ENCODE peak calls at places on chromosomes 1 and 21, in seven cellular contexts. U is WERI-Rb-1, K is lower lobe of right lung, E is spleen, N is cardiac muscle cell, X is astrocyte of the spinal cord, R is GM12865. G is an unnamed sample.

GRCh38 chr1:223034270-223034798 is 108.7 kb downstream of the TLR5 start:
- DNase-seq in E (no peak), X (no peak), U (no peak), N (no peak), R (no peak), K (no peak), G (no peak)

GRCh38 chr1:236762410-236762809 is 32.7 kb upstream of the MTR start:
- DNase-seq in K (no peak), E (no peak), R (no peak), N (no peak), U (no peak), X (no peak), G (no peak)

GRCh38 chr1:204937901-204938300 is 67.2 kb downstream of the NFASC start:
- DNase-seq in U (no peak), N (no peak), R (no peak), X (no peak), E (no peak), K (no peak), G (no peak)

GRCh38 chr1:200704991-200705390 is 33.7 kb upstream of the CAMSAP2 start:
- DNase-seq in U (no peak), K (no peak), X (no peak), E (no peak), N (no peak), R (no peak), G (no peak)

GRCh38 chr1:29282924-29283803 is 46.8 kb downstream of the PTPRU start:
- DNase-seq in R (peak), K (no peak), E (no peak), N (peak), U (peak), X (peak), G (peak)

GRCh38 chr1:230425252-230426061 is 675 bp downstream of the PGBD5 start:
- DNase-seq in R (no peak), E (no peak), X (no peak), U (peak), N (peak), K (peak), G (no peak)

GRCh38 chr1:55848906-55849305 is 633.7 kb upstream of the USP24 start:
- DNase-seq in E (no peak), N (no peak), R (no peak), U (no peak), X (no peak), K (no peak), G (peak)

GRCh38 chr1:203692565-203693470 is 66.2 kb downstream of the ATP2B4 start:
- DNase-seq in X (peak), E (no peak), U (peak), R (no peak), N (peak), K (peak), G (peak)

GRCh38 chr1:156786640-156787039 is 19.3 kb downstream of the PRCC start:
- DNase-seq in N (no peak), R (no peak), E (no peak), U (no peak), X (no peak), K (no peak), G (no peak)

GRCh38 chr1:234956821-234957329 is 171.8 kb downstream of the TOMM20 start:
- DNase-seq in X (no peak), K (no peak), N (no peak), E (no peak), U (peak), R (no peak), G (no peak)

GRCh38 chr1:230282157-230282556 is 144.0 kb downstream of the PGBD5 start:
- DNase-seq in R (no peak), K (peak), E (peak), U (peak), N (no peak), X (no peak), G (no peak)

GRCh38 chr1:186094170-186094569 is 280.9 kb downstream of the TPR start:
- DNase-seq in X (peak), E (no peak), K (no peak), R (no peak), U (no peak), N (no peak), G (peak)

GRCh38 chr1:179129702-179130473 is 48.0 kb downstream of the TOR3A start:
- DNase-seq in E (no peak), X (peak), K (no peak), N (no peak), R (peak), U (no peak), G (peak)

GRCh38 chr1:182588460-182589396 is at the start of gene RNASEL:
- DNase-seq in R (peak), K (peak), N (peak), E (peak), U (peak), X (peak), G (peak)

GRCh38 chr1:27993241-27993640 is 33.5 kb downstream of the XKR8 start:
- DNase-seq in U (no peak), R (no peak), N (no peak), K (no peak), X (no peak), E (no peak), G (no peak)

GRCh38 chr1:154733621-154734020 is 125.6 kb upstream of the ADAR start:
- DNase-seq in X (no peak), R (no peak), K (no peak), N (no peak), U (no peak), E (no peak), G (no peak)

GRCh38 chr1:181936768-181937581 is 124.5 kb downstream of the ZNF648 start:
- DNase-seq in U (peak), N (peak), X (no peak), E (no peak), K (peak), R (peak), G (peak)

GRCh38 chr21:37219766-37220432 is 47.2 kb downstream of the VPS26C start:
- DNase-seq in R (no peak), E (no peak), U (no peak), K (no peak), N (no peak), X (no peak), G (peak)

GRCh38 chr1:231806623-231807470 is 180.3 kb downstream of the DISC1 start:
- DNase-seq in K (peak), N (peak), E (peak), R (peak), U (peak), X (no peak), G (peak)

GRCh38 chr1:157292302-157292701 is 154.1 kb upstream of the ETV3 start:
- DNase-seq in K (no peak), R (no peak), E (no peak), X (no peak), N (no peak), U (no peak), G (no peak)

GRCh38 chr1:167412920-167413319 is 105.4 kb downstream of the CD247 start:
- DNase-seq in N (no peak), X (no peak), U (no peak), R (no peak), E (no peak), K (no peak), G (no peak)

GRCh38 chr1:161020573-161021167 is at the start of gene F11R:
- DNase-seq in X (no peak), N (peak), E (peak), K (peak), R (peak), U (peak), G (peak)

GRCh38 chr1:9110669-9111356 is 18.1 kb downstream of the GPR157 start:
- DNase-seq in E (peak), N (peak), K (peak), R (peak), X (peak), U (peak), G (peak)

GRCh38 chr1:31027693-31028526 is 37.6 kb downstream of the PUM1 start:
- DNase-seq in N (peak), U (no peak), X (no peak), R (peak), E (no peak), K (no peak), G (no peak)

GRCh38 chr1:36973056-36973455 is 61.3 kb downstream of the GRIK3 start:
- DNase-seq in E (no peak), R (no peak), N (no peak), X (no peak), K (no peak), U (no peak), G (no peak)

GRCh38 chr1:186812560-186812959 is 16.2 kb upstream of the PLA2G4A start:
- DNase-seq in K (no peak), X (peak), R (no peak), E (no peak), N (no peak), U (no peak), G (no peak)

GRCh38 chr1:150182233-150182632 is 32.5 kb downstream of the PLEKHO1 start:
- DNase-seq in N (no peak), X (no peak), R (no peak), E (no peak), U (no peak), K (no peak), G (no peak)

GRCh38 chr21:46083271-46084040 is 14.5 kb upstream of the COL6A2 start:
- DNase-seq in N (no peak), R (no peak), K (no peak), X (peak), U (no peak), E (peak), G (no peak)

DNA sequence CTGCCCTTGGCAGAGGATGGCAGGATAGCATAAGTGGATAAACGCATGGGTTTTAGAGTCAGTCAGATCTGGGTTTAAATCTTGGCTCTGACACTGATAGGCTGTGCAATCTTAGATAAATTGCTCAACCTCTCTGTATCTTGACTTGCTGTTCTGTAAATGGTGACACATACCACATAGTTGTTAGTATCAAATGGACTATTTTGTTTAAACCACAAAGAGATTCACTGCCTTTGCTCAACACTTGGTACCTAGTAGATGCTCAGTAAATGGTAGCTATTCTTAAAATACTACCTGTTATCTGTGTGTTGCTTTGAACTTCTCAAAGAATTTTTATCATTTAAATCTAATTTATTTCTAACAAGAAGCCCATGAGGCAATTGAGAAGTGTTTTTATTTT is 39.5 kb upstream of the A3GALT2 start:
- DNase-seq in X (no peak), E (no peak), R (no peak), N (no peak), K (no peak), U (no peak), G (no peak)
- TF ChIP-seq CTCF in X (no peak), E (no peak), R (no peak), N (no peak), K (no peak), U (no peak), G (no peak)

GRCh38 chr21:20459838-20460237 is 538.4 kb upstream of the NCAM2 start:
- DNase-seq in U (no peak), E (no peak), N (no peak), X (peak), R (no peak), K (no peak), G (no peak)
- H3K4me3 ChIP-seq in U (no peak), E (no peak), N (no peak), X (no peak), R (no peak), K (no peak), G (no peak)

DNA sequence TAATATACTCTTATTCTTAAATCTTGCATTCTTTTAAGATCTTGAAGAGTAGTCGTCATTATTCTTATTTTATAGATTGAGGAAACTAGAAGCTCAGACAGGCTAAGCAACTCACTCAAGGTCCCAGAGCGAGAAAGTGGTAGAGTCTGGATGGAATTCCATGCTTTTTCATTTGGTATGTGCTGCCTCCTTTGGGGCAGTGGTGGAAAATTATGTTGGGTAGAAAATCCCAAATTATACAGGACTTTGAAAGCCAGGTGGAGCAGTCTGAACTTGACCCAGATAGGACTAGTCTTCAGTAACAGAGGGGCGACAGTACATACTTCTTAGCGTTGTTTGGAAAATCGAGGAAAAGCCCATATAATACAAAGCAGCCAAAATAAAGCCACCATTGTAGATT is 205.6 kb downstream of the ATG4C start:
- DNase-seq in E (no peak), K (no peak), U (peak), R (no peak), X (no peak), N (no peak), G (no peak)
- TF ChIP-seq CTCF in E (no peak), K (no peak), U (peak), R (no peak), X (peak), N (no peak), G (no peak)

GRCh38 chr1:48853006-48853405 is 76.3 kb upstream of the BEND5 start:
- DNase-seq in K (no peak), U (no peak), E (no peak), X (peak), R (no peak), N (no peak), G (peak)

GRCh38 chr1:48851638-48852037 is 74.9 kb upstream of the BEND5 start:
- DNase-seq in K (no peak), U (no peak), N (no peak), R (no peak), E (no peak), X (no peak), G (no peak)

DNA sequence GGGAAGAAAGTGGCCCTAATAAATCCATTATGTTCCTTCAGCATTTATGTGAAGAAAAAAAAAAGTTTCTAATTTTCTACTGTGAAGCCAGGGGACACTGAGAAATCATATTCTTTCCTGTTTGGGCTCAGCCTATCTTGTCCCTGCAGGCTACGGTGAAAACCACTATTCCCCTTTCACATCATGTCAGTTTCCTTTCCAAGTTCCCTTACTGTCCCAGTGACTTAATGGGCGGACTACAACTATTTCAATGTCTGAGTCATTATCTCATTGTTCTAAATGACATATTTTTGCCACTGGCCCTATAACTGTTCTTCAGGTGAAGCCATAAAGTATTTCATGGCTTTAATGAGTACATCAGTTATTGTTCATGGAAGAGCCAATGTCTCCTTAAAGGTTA is 71.3 kb upstream of the BEND5 start:
- DNase-seq in X (no peak), R (peak), N (no peak), U (no peak), K (no peak), E (no peak), G (no peak)
- H3K4me3 ChIP-seq in X (no peak), R (no peak), N (no peak), U (no peak), K (no peak), E (no peak), G (no peak)

DNA sequence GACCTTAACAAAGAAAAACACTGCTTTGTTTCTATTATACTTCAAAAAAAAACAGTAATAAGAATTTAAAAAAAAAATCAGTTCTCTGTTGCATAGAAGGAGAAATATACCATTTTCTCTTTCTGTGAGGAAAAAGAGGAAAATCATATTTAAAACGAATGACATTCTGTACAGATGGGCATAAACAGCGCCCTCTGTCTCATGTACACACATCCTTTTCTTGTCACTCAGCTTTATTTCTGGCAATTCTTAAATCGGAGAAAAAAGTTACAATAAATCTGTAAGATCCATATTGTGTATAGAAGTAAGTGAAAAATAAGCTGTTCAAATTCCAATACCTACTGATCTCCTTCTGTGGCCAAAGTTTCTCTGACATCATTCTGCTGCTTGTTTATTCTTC is 245.4 kb downstream of the SMYD3 start:
- DNase-seq in K (no peak), U (no peak), X (no peak), R (no peak), N (no peak), E (no peak), G (no peak)
- TF ChIP-seq CTCF in K (no peak), U (peak), X (peak), R (no peak), N (peak), E (no peak), G (no peak)

DNA sequence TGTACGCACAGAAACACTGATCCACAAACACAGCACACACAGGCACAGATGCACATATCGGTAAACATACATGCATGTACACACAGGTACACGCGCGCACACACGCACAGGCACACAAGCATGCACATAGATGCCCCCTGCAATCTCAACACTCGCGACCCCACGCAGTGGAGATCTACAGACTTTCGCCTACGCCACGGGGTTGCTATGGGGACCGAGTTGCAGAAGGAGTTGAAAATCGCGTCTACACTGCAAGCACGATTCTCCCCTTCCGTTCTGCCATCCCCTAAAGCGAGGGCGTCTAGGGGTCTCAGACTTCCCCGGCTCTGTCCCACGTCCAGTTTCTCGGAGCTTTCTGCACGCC is 826 bp downstream of the TRIM17 start:
- DNase-seq in R (no peak), N (no peak), U (no peak), K (no peak), X (no peak), E (no peak), G (no peak)
- H3K4me3 ChIP-seq in R (no peak), N (peak), U (peak), K (peak), X (peak), E (no peak), G (peak)